ENCODE peak calls at places on chromosomes 7 and 10, in nine cellular contexts. One of them, this sample, is unnamed.

GRCh38 chr10:70809726-70810125 is 6.0 kb upstream of the SGPL1 start:
- DNase-seq in colonic mucosa: no peak
- DNase-seq in Caco-2: no peak
- DNase-seq in substantia nigra: no peak
- DNase-seq in EH: peak
- DNase-seq in mesendoderm: peak
- DNase-seq in NCI-H69: no peak
- DNase-seq in HFFc6: no peak
- DNase-seq in AG10803: peak
- DNase-seq in this sample: no peak

GRCh38 chr7:105473163-105473562 is 48.9 kb downstream of the PUS7 start:
- DNase-seq in colonic mucosa: no peak
- DNase-seq in Caco-2: no peak
- DNase-seq in substantia nigra: no peak
- DNase-seq in EH: peak
- DNase-seq in mesendoderm: peak
- DNase-seq in NCI-H69: no peak
- DNase-seq in HFFc6: peak
- DNase-seq in AG10803: peak
- DNase-seq in this sample: peak

GRCh38 chr7:100584046-100584676 is 1.8 kb downstream of the LRCH4 start:
- DNase-seq in colonic mucosa: no peak
- DNase-seq in Caco-2: no peak
- DNase-seq in substantia nigra: no peak
- DNase-seq in EH: peak
- DNase-seq in mesendoderm: peak
- DNase-seq in NCI-H69: no peak
- DNase-seq in HFFc6: no peak
- DNase-seq in AG10803: no peak
- DNase-seq in this sample: peak

GRCh38 chr10:116254422-116255152 is 18.4 kb downstream of the GFRA1 start:
- DNase-seq in colonic mucosa: no peak
- DNase-seq in Caco-2: no peak
- DNase-seq in substantia nigra: no peak
- DNase-seq in EH: peak
- DNase-seq in mesendoderm: no peak
- DNase-seq in NCI-H69: no peak
- DNase-seq in HFFc6: no peak
- DNase-seq in AG10803: no peak
- DNase-seq in this sample: no peak

GRCh38 chr7:44969049-44969700 is 9.6 kb downstream of the MYO1G start:
- DNase-seq in colonic mucosa: no peak
- DNase-seq in Caco-2: no peak
- DNase-seq in substantia nigra: no peak
- DNase-seq in EH: no peak
- DNase-seq in mesendoderm: no peak
- DNase-seq in NCI-H69: no peak
- DNase-seq in HFFc6: no peak
- DNase-seq in AG10803: no peak
- DNase-seq in this sample: no peak

GRCh38 chr7:45689011-45689796 is 115.0 kb downstream of the ADCY1 start:
- DNase-seq in colonic mucosa: peak
- DNase-seq in Caco-2: no peak
- DNase-seq in substantia nigra: no peak
- DNase-seq in EH: peak
- DNase-seq in mesendoderm: peak
- DNase-seq in NCI-H69: no peak
- DNase-seq in HFFc6: peak
- DNase-seq in AG10803: peak
- DNase-seq in this sample: no peak

GRCh38 chr7:36119005-36119711 is 33.9 kb upstream of the EEPD1 start:
- DNase-seq in colonic mucosa: peak
- DNase-seq in Caco-2: no peak
- DNase-seq in substantia nigra: no peak
- DNase-seq in EH: peak
- DNase-seq in mesendoderm: no peak
- DNase-seq in NCI-H69: peak
- DNase-seq in HFFc6: peak
- DNase-seq in AG10803: peak
- DNase-seq in this sample: peak

GRCh38 chr10:133307776-133308430 is 769 bp downstream of the TUBGCP2 start:
- DNase-seq in colonic mucosa: peak
- DNase-seq in Caco-2: peak
- DNase-seq in substantia nigra: no peak
- DNase-seq in EH: peak
- DNase-seq in mesendoderm: peak
- DNase-seq in NCI-H69: peak
- DNase-seq in HFFc6: peak
- DNase-seq in AG10803: peak
- DNase-seq in this sample: peak

GRCh38 chr10:5800782-5801181 is 12.5 kb downstream of the GDI2 start:
- DNase-seq in colonic mucosa: no peak
- DNase-seq in Caco-2: no peak
- DNase-seq in substantia nigra: no peak
- DNase-seq in EH: no peak
- DNase-seq in mesendoderm: no peak
- DNase-seq in NCI-H69: no peak
- DNase-seq in HFFc6: no peak
- DNase-seq in AG10803: no peak
- DNase-seq in this sample: no peak

GRCh38 chr7:4650471-4651047 is 31.5 kb upstream of the FOXK1 start:
- DNase-seq in colonic mucosa: no peak
- DNase-seq in Caco-2: no peak
- DNase-seq in substantia nigra: peak
- DNase-seq in EH: peak
- DNase-seq in mesendoderm: peak
- DNase-seq in NCI-H69: no peak
- DNase-seq in HFFc6: no peak
- DNase-seq in AG10803: peak
- DNase-seq in this sample: peak

This sample was measured in hepatocyte.